ENCODE peak calls at places on chromosomes 2 and 18, in five cellular contexts. S is upper lobe of right lung, R is thoracic aorta, L is heart left ventricle, B is hepatocyte. T is an unnamed sample. For H3K27me3, the result is how much of the 10 kb centered on the place peaks cover.

GRCh38 chr2:161486111-161486510 is 70.0 kb downstream of the TBR1 start:
- DNase-seq in S (no peak), R (no peak), L (no peak), B (no peak), T (no peak)

GRCh38 chr2:209334188-209335017 is 89.4 kb upstream of the MAP2 start:
- DNase-seq in S (peak), R (no peak), L (peak), B (peak), T (peak)

GRCh38 chr18:1505856-1506255 is 601.2 kb downstream of the ADCYAP1 start:
- DNase-seq in S (no peak), R (no peak), L (no peak), B (no peak), T (no peak)

GRCh38 chr18:7577706-7578105 is 10.6 kb downstream of the PTPRM start:
- DNase-seq in S (no peak), R (no peak), L (no peak), B (no peak), T (peak)

GRCh38 chr2:104952976-104953375 is 84.9 kb upstream of the MRPS9 start:
- DNase-seq in S (no peak), R (no peak), L (no peak), B (no peak), T (no peak)

GRCh38 chr2:239465017-239466001 is 64.5 kb upstream of the HDAC4 start:
- DNase-seq in S (peak), R (peak), L (peak), B (no peak), T (no peak)

GRCh38 chr2:13601506-13601905 is 884.8 kb downstream of the TRIB2 start:
- DNase-seq in S (no peak), R (no peak), L (no peak), B (no peak), T (no peak)

GRCh38 chr2:27152796-27153464 is 4.1 kb downstream of the TCF23 start:
- DNase-seq in S (no peak), R (no peak), L (no peak), B (no peak), T (no peak)

GRCh38 chr2:235612551-235612950 is 118.7 kb downstream of the AGAP1 start:
- DNase-seq in S (no peak), R (no peak), L (no peak), B (no peak), T (no peak)

GRCh38 chr2:100290718-100291151 is 31.6 kb downstream of the LONRF2 start:
- DNase-seq in S (no peak), R (no peak), L (no peak), B (no peak), T (no peak)

GRCh38 chr2:190443778-190444481 is 35.8 kb downstream of the MFSD6 start:
- DNase-seq in S (no peak), R (no peak), L (no peak), B (peak), T (no peak)

GRCh38 chr2:206260427-206261012 is 13.9 kb upstream of the ZDBF2 start:
- DNase-seq in S (no peak), R (no peak), L (no peak), B (peak), T (no peak)

GRCh38 chr2:95392730-95393455 is 9.6 kb upstream of the FAHD2A start:
- DNase-seq in S (no peak), R (no peak), L (no peak), B (no peak), T (no peak)

GRCh38 chr2:177673602-177674595 is 281.3 kb downstream of the AGPS start:
- DNase-seq in S (no peak), R (no peak), L (no peak), B (no peak), T (peak)

GRCh38 chr18:13184396-13184795 is 34.2 kb upstream of the LDLRAD4 start:
- DNase-seq in S (no peak), R (no peak), L (no peak), B (no peak), T (no peak)

GRCh38 chr2:113077921-113078320 is 10.2 kb downstream of the IL1F10 start:
- DNase-seq in S (no peak), R (no peak), L (no peak), B (no peak), T (no peak)

GRCh38 chr2:200735061-200735460 is 76.6 kb upstream of the BZW1 start:
- DNase-seq in S (no peak), R (no peak), L (no peak), B (no peak), T (no peak)

GRCh38 chr2:62539892-62540785 is 34.1 kb upstream of the TMEM17 start:
- DNase-seq in S (no peak), R (no peak), L (no peak), B (peak), T (no peak)

GRCh38 chr18:24187689-24188088 is 48.8 kb downstream of the CABYR start:
- DNase-seq in S (no peak), R (no peak), L (no peak), B (no peak), T (no peak)

GRCh38 chr2:185700883-185701282 is 37.7 kb upstream of the FSIP2 start:
- DNase-seq in S (no peak), R (no peak), L (no peak), B (no peak), T (no peak)

GRCh38 chr2:193584522-193584938 is 1389.8 kb upstream of the TMEFF2 start:
- DNase-seq in S (no peak), R (no peak), L (no peak), B (peak), T (peak)
- TF ChIP-seq CTCF in S (no peak), R (no peak), L (no peak), B (peak), T (peak)

GRCh38 chr2:149314687-149315086 is 15.7 kb upstream of the LYPD6 start:
- DNase-seq in S (no peak), R (no peak), L (no peak), B (no peak), T (peak)
- H3K4me3 ChIP-seq in S (no peak), R (no peak), L (no peak), B (no peak), T (no peak)

GRCh38 chr2:109679627-109680026 is 65.5 kb downstream of the SOWAHC start:
- DNase-seq in S (no peak), R (no peak), L (no peak), B (no peak), T (peak)
- H3K27me3 ChIP-seq in S (under half), R (under half), L (under half), B (under half), T (under half)

GRCh38 chr2:144274131-144274530 is 245.8 kb downstream of the ZEB2 start:
- DNase-seq in S (no peak), R (no peak), L (no peak), B (no peak), T (no peak)

GRCh38 chr2:144275340-144275739 is 244.6 kb downstream of the ZEB2 start:
- DNase-seq in S (no peak), R (no peak), L (no peak), B (no peak), T (no peak)

GRCh38 chr2:144279165-144279564 is 240.8 kb downstream of the ZEB2 start:
- DNase-seq in S (no peak), R (no peak), L (no peak), B (no peak), T (no peak)

GRCh38 chr2:144280009-144280408 is 239.9 kb downstream of the ZEB2 start:
- DNase-seq in S (no peak), R (no peak), L (no peak), B (no peak), T (no peak)

DNA sequence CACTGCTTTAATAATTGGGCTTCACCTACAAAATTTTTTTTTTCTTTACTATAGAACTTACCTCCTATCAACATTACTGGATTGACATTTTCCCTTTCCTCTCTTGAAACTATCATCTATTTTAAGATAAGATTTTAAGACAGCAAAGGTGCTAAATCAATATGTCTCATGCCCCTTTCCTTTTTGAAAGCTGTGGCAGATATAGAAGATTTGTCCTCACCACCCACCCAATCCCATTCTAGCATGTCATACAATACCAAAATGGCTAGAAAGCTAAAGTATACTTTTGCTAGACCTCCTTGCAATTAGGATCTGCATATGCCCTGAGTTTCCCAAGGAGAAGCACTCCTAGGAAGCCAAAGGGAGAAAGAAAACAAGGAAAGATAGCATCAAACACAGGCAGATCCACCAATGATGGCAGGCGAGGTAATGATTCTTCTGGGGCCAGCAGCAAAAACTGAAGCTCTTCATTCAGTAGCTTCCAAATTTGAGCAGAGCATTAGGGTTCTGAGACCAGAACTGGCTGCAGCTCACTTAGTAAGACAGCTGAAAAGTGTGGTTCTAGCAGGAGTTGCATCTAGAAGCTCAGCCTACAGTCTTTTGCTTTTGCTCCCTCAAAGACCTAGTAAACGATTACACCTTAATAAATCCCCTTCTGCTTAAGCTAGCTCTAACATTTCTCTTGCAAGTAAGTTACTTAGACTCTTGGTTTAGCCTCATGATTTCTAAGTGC is 242.1 kb downstream of the ZEB2 start:
- DNase-seq in S (no peak), R (no peak), L (no peak), B (no peak), T (no peak)
- TF ChIP-seq CTCF in S (no peak), R (no peak), L (no peak), B (no peak), T (no peak)